ENCODE peak calls at places on chromosomes 11 and 22, in eight cellular contexts. One of them, this sample, is unnamed.

GRCh38 chr11:35066783-35067476 is 72.0 kb upstream of the CD44 start:
- DNase-seq in GM04503: no peak
- DNase-seq in upper lobe of right lung: no peak
- DNase-seq in caudate nucleus: no peak
- DNase-seq in lung: no peak
- DNase-seq in activated T-cell treated with anti-CD3 and anti-CD28 coated beads for 1 hour: no peak
- DNase-seq in BJ: no peak
- DNase-seq in activated naive CD8-positive, alpha-beta T cell treated with anti-CD3 and anti-CD28 coated beads, Interleukin-2, amount 50 U/mL, for 24 hours: no peak
- DNase-seq in this sample: no peak

GRCh38 chr11:16225623-16226022 is 130.7 kb downstream of the SOX6 start:
- DNase-seq in GM04503: no peak
- DNase-seq in upper lobe of right lung: no peak
- DNase-seq in caudate nucleus: no peak
- DNase-seq in lung: no peak
- DNase-seq in activated T-cell treated with anti-CD3 and anti-CD28 coated beads for 1 hour: no peak
- DNase-seq in BJ: no peak
- DNase-seq in activated naive CD8-positive, alpha-beta T cell treated with anti-CD3 and anti-CD28 coated beads, Interleukin-2, amount 50 U/mL, for 24 hours: no peak
- DNase-seq in this sample: no peak

GRCh38 chr11:126407101-126407521 is 51.6 kb downstream of the ST3GAL4 start:
- DNase-seq in GM04503: no peak
- DNase-seq in upper lobe of right lung: no peak
- DNase-seq in caudate nucleus: no peak
- DNase-seq in lung: no peak
- DNase-seq in activated T-cell treated with anti-CD3 and anti-CD28 coated beads for 1 hour: no peak
- DNase-seq in BJ: no peak
- DNase-seq in activated naive CD8-positive, alpha-beta T cell treated with anti-CD3 and anti-CD28 coated beads, Interleukin-2, amount 50 U/mL, for 24 hours: no peak
- DNase-seq in this sample: no peak

GRCh38 chr22:31378123-31378522 is 21.3 kb upstream of the DRG1 start:
- DNase-seq in GM04503: no peak
- DNase-seq in upper lobe of right lung: no peak
- DNase-seq in caudate nucleus: no peak
- DNase-seq in lung: no peak
- DNase-seq in activated T-cell treated with anti-CD3 and anti-CD28 coated beads for 1 hour: no peak
- DNase-seq in BJ: peak; percentile 2
- DNase-seq in activated naive CD8-positive, alpha-beta T cell treated with anti-CD3 and anti-CD28 coated beads, Interleukin-2, amount 50 U/mL, for 24 hours: no peak
- DNase-seq in this sample: no peak

GRCh38 chr11:134047586-134047999 is 21.3 kb upstream of the JAM3 start:
- DNase-seq in GM04503: peak; percentile 94
- DNase-seq in upper lobe of right lung: peak; percentile 66
- DNase-seq in caudate nucleus: no peak
- DNase-seq in lung: peak; percentile 59
- DNase-seq in activated T-cell treated with anti-CD3 and anti-CD28 coated beads for 1 hour: no peak
- DNase-seq in BJ: peak; percentile 54
- DNase-seq in activated naive CD8-positive, alpha-beta T cell treated with anti-CD3 and anti-CD28 coated beads, Interleukin-2, amount 50 U/mL, for 24 hours: no peak
- DNase-seq in this sample: no peak

GRCh38 chr22:21591695-21592094 is 24.2 kb downstream of the UBE2L3 start:
- DNase-seq in GM04503: no peak
- DNase-seq in upper lobe of right lung: peak; percentile 78
- DNase-seq in caudate nucleus: no peak
- DNase-seq in lung: peak; percentile 70
- DNase-seq in activated T-cell treated with anti-CD3 and anti-CD28 coated beads for 1 hour: no peak
- DNase-seq in BJ: no peak
- DNase-seq in activated naive CD8-positive, alpha-beta T cell treated with anti-CD3 and anti-CD28 coated beads, Interleukin-2, amount 50 U/mL, for 24 hours: no peak
- DNase-seq in this sample: no peak

GRCh38 chr22:44347549-44347948 is 34.8 kb upstream of the SHISAL1 start:
- DNase-seq in GM04503: no peak
- DNase-seq in upper lobe of right lung: no peak
- DNase-seq in caudate nucleus: no peak
- DNase-seq in lung: no peak
- DNase-seq in activated T-cell treated with anti-CD3 and anti-CD28 coated beads for 1 hour: no peak
- DNase-seq in BJ: no peak
- DNase-seq in activated naive CD8-positive, alpha-beta T cell treated with anti-CD3 and anti-CD28 coated beads, Interleukin-2, amount 50 U/mL, for 24 hours: no peak
- DNase-seq in this sample: no peak

GRCh38 chr11:46183819-46184218 is 62.6 kb upstream of the PHF21A start:
- DNase-seq in GM04503: no peak
- DNase-seq in upper lobe of right lung: no peak
- DNase-seq in caudate nucleus: no peak
- DNase-seq in lung: no peak
- DNase-seq in activated T-cell treated with anti-CD3 and anti-CD28 coated beads for 1 hour: no peak
- DNase-seq in BJ: no peak
- DNase-seq in activated naive CD8-positive, alpha-beta T cell treated with anti-CD3 and anti-CD28 coated beads, Interleukin-2, amount 50 U/mL, for 24 hours: no peak
- DNase-seq in this sample: no peak

GRCh38 chr11:10575999-10576398 is 7.5 kb upstream of the LYVE1 start:
- DNase-seq in GM04503: no peak
- DNase-seq in upper lobe of right lung: no peak
- DNase-seq in caudate nucleus: no peak
- DNase-seq in lung: no peak
- DNase-seq in activated T-cell treated with anti-CD3 and anti-CD28 coated beads for 1 hour: no peak
- DNase-seq in BJ: no peak
- DNase-seq in activated naive CD8-positive, alpha-beta T cell treated with anti-CD3 and anti-CD28 coated beads, Interleukin-2, amount 50 U/mL, for 24 hours: no peak
- DNase-seq in this sample: no peak

This sample was measured in hippocampal formation.